ENCODE peak calls at places on chromosomes 1 and 21, in nine cellular contexts. B is BJ, X is A549, M is GM23338, F is astrocyte of the spinal cord, U is AG04450, D is bronchial epithelial cell, I is brain microvascular endothelial cell, Y is epithelial cell of esophagus. T is an unnamed sample.
A peak's percentile ranks its signal among the peaks of the same experiment; 100 is the strongest.

GRCh38 chr21:46215436-46216131 is 13.0 kb downstream of the LSS start:
- DNase-seq in B (no peak), X (no peak), M (no peak), F (no peak), U (no peak), D (no peak), I (no peak), Y (no peak), T (no peak)

GRCh38 chr1:203612932-203613682 is 13.5 kb upstream of the ATP2B4 start:
- DNase-seq in B (no peak), X (no peak), M (no peak), F (no peak), U (no peak), D (no peak), I (no peak), Y (no peak), T (no peak)

GRCh38 chr1:178541829-178542553 is 29.1 kb downstream of the TEX35 start:
- DNase-seq in B (no peak), X (peak; percentile 41), M (peak; percentile 69), F (peak; percentile 14), U (no peak), D (no peak), I (no peak), Y (peak; percentile 10), T (no peak)

GRCh38 chr1:162463021-162463420 is 34.6 kb upstream of the UHMK1 start:
- DNase-seq in B (no peak), X (no peak), M (no peak), F (no peak), U (no peak), D (no peak), I (no peak), Y (no peak), T (no peak)

GRCh38 chr1:41629571-41629970 is 145.1 kb upstream of the EDN2 start:
- DNase-seq in B (no peak), X (no peak), M (no peak), F (peak; percentile 94), U (peak; percentile 55), D (peak; percentile 45), I (peak; percentile 83), Y (peak; percentile 53), T (peak; percentile 48)

GRCh38 chr1:170623171-170623570 is 40.8 kb upstream of the PRRX1 start:
- DNase-seq in B (peak; percentile 80), X (peak; percentile 23), M (no peak), F (peak; percentile 88), U (peak; percentile 50), D (peak; percentile 98), I (peak; percentile 95), Y (peak; percentile 95), T (no peak)

GRCh38 chr1:99599678-99600175 is 46.2 kb upstream of the PALMD start:
- DNase-seq in B (no peak), X (peak; percentile 80), M (no peak), F (peak; percentile 96), U (peak; percentile 77), D (peak; percentile 65), I (peak; percentile 91), Y (peak; percentile 68), T (peak; percentile 44)

GRCh38 chr1:44696789-44697188 is 22.3 kb downstream of the ARMH1 start:
- DNase-seq in B (no peak), X (no peak), M (no peak), F (no peak), U (no peak), D (no peak), I (no peak), Y (no peak), T (no peak)

GRCh38 chr1:223081181-223081994 is 61.7 kb downstream of the TLR5 start:
- DNase-seq in B (peak; percentile 21), X (peak; percentile 97), M (peak; percentile 98), F (peak; percentile 84), U (peak; percentile 51), D (peak; percentile 86), I (peak; percentile 75), Y (peak; percentile 93), T (peak; percentile 63)

GRCh38 chr1:225480825-225481434 is 53.1 kb upstream of the LBR start:
- DNase-seq in B (no peak), X (peak; percentile 54), M (peak; percentile 86), F (no peak), U (no peak), D (peak; percentile 44), I (no peak), Y (peak; percentile 67), T (no peak)

GRCh38 chr1:182629674-182630073 is 25.5 kb upstream of the RGS16 start:
- DNase-seq in B (no peak), X (no peak), M (no peak), F (no peak), U (no peak), D (no peak), I (no peak), Y (no peak), T (no peak)

GRCh38 chr1:179105393-179105792 is 23.5 kb downstream of the TOR3A start:
- DNase-seq in B (no peak), X (peak; percentile 55), M (peak; percentile 89), F (no peak), U (no peak), D (peak; percentile 66), I (no peak), Y (peak; percentile 81), T (no peak)

GRCh38 chr1:151514366-151514765 is 3.2 kb downstream of the CGN start:
- DNase-seq in B (no peak), X (no peak), M (no peak), F (no peak), U (no peak), D (peak; percentile 39), I (no peak), Y (peak; percentile 36), T (no peak)

GRCh38 chr1:3795453-3796214 is 664 bp downstream of the LRRC47 start:
- DNase-seq in B (no peak), X (no peak), M (no peak), F (no peak), U (no peak), D (no peak), I (no peak), Y (no peak), T (no peak)

GRCh38 chr1:45876000-45876399 is 72.6 kb downstream of the MAST2 start:
- DNase-seq in B (no peak), X (no peak), M (no peak), F (no peak), U (no peak), D (no peak), I (no peak), Y (no peak), T (no peak)

GRCh38 chr1:32336963-32337675 is 1.1 kb upstream of the MARCKSL1 start:
- DNase-seq in B (no peak), X (no peak), M (no peak), F (no peak), U (no peak), D (peak; percentile 35), I (no peak), Y (peak; percentile 46), T (no peak)

GRCh38 chr1:228094432-228095016 is 8.6 kb downstream of the C1orf35 start:
- DNase-seq in B (no peak), X (no peak), M (no peak), F (no peak), U (no peak), D (no peak), I (no peak), Y (no peak), T (no peak)

GRCh38 chr1:216330262-216330661 is 93.0 kb downstream of the USH2A start:
- DNase-seq in B (no peak), X (no peak), M (no peak), F (peak; percentile 4), U (no peak), D (no peak), I (no peak), Y (no peak), T (peak; percentile 43)

GRCh38 chr1:151326619-151327222 is 495 bp downstream of the PI4KB start:
- DNase-seq in B (no peak), X (peak; percentile 16), M (peak; percentile 71), F (peak; percentile 32), U (no peak), D (peak; percentile 51), I (peak; percentile 43), Y (peak; percentile 52), T (no peak)

GRCh38 chr1:110060034-110060661 is 10.3 kb downstream of the ALX3 start:
- DNase-seq in B (no peak), X (peak; percentile 52), M (peak; percentile 81), F (no peak), U (no peak), D (peak; percentile 18), I (no peak), Y (peak; percentile 45), T (no peak)

GRCh38 chr1:160144921-160145320 is 6.5 kb upstream of the ATP1A4 start:
- DNase-seq in B (no peak), X (no peak), M (peak; percentile 16), F (peak; percentile 34), U (no peak), D (no peak), I (no peak), Y (no peak), T (peak; percentile 11)

GRCh38 chr1:240344918-240345317 is 253.2 kb downstream of the FMN2 start:
- DNase-seq in B (peak; percentile 30), X (no peak), M (no peak), F (peak; percentile 13), U (no peak), D (peak; percentile 10), I (no peak), Y (no peak), T (no peak)

GRCh38 chr1:208280681-208281439 is 36.7 kb upstream of the PLXNA2 start:
- DNase-seq in B (no peak), X (no peak), M (no peak), F (no peak), U (no peak), D (no peak), I (no peak), Y (no peak), T (no peak)

GRCh38 chr1:97936976-97937375 is 16.1 kb upstream of the DPYD start:
- DNase-seq in B (no peak), X (no peak), M (no peak), F (no peak), U (no peak), D (no peak), I (no peak), Y (no peak), T (no peak)
- TF ChIP-seq CTCF in B (no peak), X (no peak), M (no peak), F (no peak), U (no peak), D (no peak), I (no peak), Y (no peak), T (no peak)

GRCh38 chr1:48249868-48250267 is 27.4 kb downstream of the SLC5A9 start:
- DNase-seq in B (no peak), X (no peak), M (peak; percentile 44), F (no peak), U (no peak), D (no peak), I (no peak), Y (no peak), T (no peak)
- H3K4me3 ChIP-seq in B (no peak overlapping the region), X (no peak overlapping the region), M (no peak overlapping the region), F (no peak overlapping the region), U (no peak overlapping the region), D (no peak overlapping the region), I (no peak overlapping the region), Y (no peak overlapping the region), T (no peak overlapping the region)

GRCh38 chr21:28336299-28336698 is 656.4 kb downstream of the LTN1 start:
- DNase-seq in B (peak; percentile 55), X (peak; percentile 11), M (peak; percentile 70), F (peak; percentile 80), U (peak; percentile 93), D (peak; percentile 67), I (peak; percentile 60), Y (peak; percentile 65), T (peak; percentile 31)
- TF ChIP-seq CTCF in B (peak; percentile 49), X (no peak), M (peak; percentile 55), F (peak; percentile 50), U (peak; percentile 63), D (peak; percentile 36), I (peak; percentile 63), Y (peak; percentile 58), T (peak; percentile 56)

GRCh38 chr1:6275826-6276764 is 15.2 kb upstream of the GPR153 start:
- DNase-seq in B (peak; percentile 68), X (no peak), M (peak; percentile 36), F (peak; percentile 56), U (peak; percentile 66), D (no peak), I (peak; percentile 76), Y (no peak), T (peak; percentile 65)
- H3K4me3 ChIP-seq in B (peak overlapping the region; percentile 22), X (no peak overlapping the region), M (no peak overlapping the region), F (no peak overlapping the region), U (peak overlapping the region; percentile 41), D (no peak overlapping the region), I (peak overlapping the region; percentile 5), Y (no peak overlapping the region), T (no peak overlapping the region)

T was measured in retinal pigment epithelial cell.